ENCODE peak calls at places on chromosome 14, in nine cellular contexts. I is AG20443, S is EH, Q is anterior cingulate cortex, B is lower lobe of right lung, G is mesendoderm, J is thoracic aorta, U is SIG-M5, M is cardiac fibroblast. Z is an unnamed sample.

GRCh38 chr14:81485372-81485771 is 48.3 kb downstream of the SEL1L start:
- DNase-seq in I (no peak), S (no peak), Q (no peak), B (no peak), G (no peak), J (no peak), U (no peak), M (no peak), Z (no peak)

GRCh38 chr14:103699901-103700752 is 15.1 kb downstream of the XRCC3 start:
- DNase-seq in I (no peak), S (no peak), Q (peak), B (peak), G (no peak), J (no peak), U (no peak), M (no peak), Z (no peak)

GRCh38 chr14:64074961-64075619 is 219.1 kb downstream of the ESR2 start:
- DNase-seq in I (peak), S (peak), Q (no peak), B (no peak), G (no peak), J (no peak), U (no peak), M (peak), Z (peak)

GRCh38 chr14:25226214-25226613 is 176.3 kb upstream of the STXBP6 start:
- DNase-seq in I (no peak), S (no peak), Q (no peak), B (no peak), G (no peak), J (no peak), U (no peak), M (no peak), Z (no peak)

GRCh38 chr14:45253754-45254300 is 825 bp upstream of the MIS18BP1 start:
- DNase-seq in I (peak), S (peak), Q (no peak), B (peak), G (no peak), J (no peak), U (no peak), M (peak), Z (peak)

GRCh38 chr14:92696356-92696755 is 52.1 kb downstream of the LGMN start:
- DNase-seq in I (no peak), S (no peak), Q (no peak), B (no peak), G (no peak), J (no peak), U (no peak), M (no peak), Z (no peak)

GRCh38 chr14:68695871-68696665 is 96.8 kb downstream of the ZFP36L1 start:
- DNase-seq in I (peak), S (no peak), Q (no peak), B (no peak), G (no peak), J (no peak), U (no peak), M (peak), Z (no peak)

GRCh38 chr14:89032086-89032649 is 207.7 kb downstream of the TTC8 start:
- DNase-seq in I (no peak), S (no peak), Q (no peak), B (no peak), G (peak), J (no peak), U (no peak), M (no peak), Z (no peak)

GRCh38 chr14:105317546-105317945 is 3.0 kb downstream of the PACS2 start:
- DNase-seq in I (peak), S (peak), Q (no peak), B (no peak), G (no peak), J (no peak), U (peak), M (peak), Z (peak)

GRCh38 chr14:95522556-95522955 is 6.1 kb upstream of the SYNE3 start:
- DNase-seq in I (no peak), S (no peak), Q (no peak), B (no peak), G (no peak), J (no peak), U (no peak), M (no peak), Z (no peak)

GRCh38 chr14:92513966-92514843 is 624 bp downstream of the RIN3 start:
- DNase-seq in I (peak), S (peak), Q (no peak), B (peak), G (peak), J (no peak), U (no peak), M (peak), Z (peak)

GRCh38 chr14:105173145-105173544 is 4.6 kb upstream of the JAG2 start:
- DNase-seq in I (no peak), S (no peak), Q (no peak), B (no peak), G (no peak), J (no peak), U (no peak), M (no peak), Z (no peak)

Z was measured in hepatic stellate cell.